ENCODE peak calls at places on chromosome 5, in nine cellular contexts. E is RWPE1; Z is nephron progenitor cell; F is NCI-H2081; Y is cardiac fibroblast; M is frontal cortex; Q is adipocyte; X is A673; D is stimulated activated CD4-positive, alpha-beta T cell treated with anti-CD3 and anti-CD28 coated beads, Interleukin-12 subunit alpha, Interleukin-12 subunit beta, amount 100 ng/mL, for 48 hours. A is an unnamed sample.
A peak's percentile ranks its signal among the peaks of the same experiment; 100 is the strongest.

GRCh38 chr5:88888291-88888690 is 5.3 kb upstream of the MEF2C start:
- DNase-seq in Y (no peak), M (peak; percentile 12), Q (no peak), D (no peak), X (no peak), E (no peak), Z (no peak), F (no peak), A (no peak)

GRCh38 chr5:180343846-180344327 is 9.2 kb downstream of the GFPT2 start:
- DNase-seq in D (no peak), Q (peak; percentile 63), F (no peak), Z (no peak), X (no peak), E (peak; percentile 55), Y (peak; percentile 80), M (peak; percentile 57), A (no peak)

GRCh38 chr5:14413331-14413750 is 168.3 kb upstream of the OTULINL start:
- DNase-seq in Z (no peak), F (no peak), D (no peak), E (no peak), M (no peak), Y (no peak), X (no peak), Q (peak; percentile 24), A (no peak)

GRCh38 chr5:145341842-145342241 is 493.3 kb downstream of the PRELID2 start:
- DNase-seq in Q (no peak), M (no peak), Z (no peak), E (no peak), X (peak; percentile 20), F (no peak), D (no peak), Y (no peak), A (peak; percentile 8)

GRCh38 chr5:23476580-23476979 is 30.8 kb upstream of the PRDM9 start:
- DNase-seq in F (no peak), M (no peak), D (no peak), Q (no peak), Z (no peak), X (no peak), Y (no peak), E (no peak), A (no peak)

GRCh38 chr5:134604908-134605307 is 27.7 kb downstream of the SAR1B start:
- DNase-seq in Q (no peak), Z (no peak), E (no peak), F (no peak), M (no peak), D (no peak), Y (no peak), X (no peak), A (no peak)

GRCh38 chr5:137395011-137395755 is 103.9 kb downstream of the SPOCK1 start:
- DNase-seq in D (no peak), Z (no peak), M (no peak), X (no peak), E (peak; percentile 53), Y (no peak), Q (no peak), F (peak; percentile 63), A (peak; percentile 90)

GRCh38 chr5:38022621-38023020 is 182.8 kb upstream of the GDNF start:
- DNase-seq in Q (no peak), E (no peak), X (no peak), Z (peak; percentile 31), M (no peak), Y (no peak), F (no peak), D (no peak), A (peak; percentile 3)

GRCh38 chr5:131640043-131640856 is 5.2 kb upstream of the RAPGEF6 start:
- DNase-seq in M (no peak), X (no peak), Z (no peak), Y (no peak), F (no peak), Q (peak; percentile 9), D (peak; percentile 63), E (peak; percentile 49), A (no peak)

GRCh38 chr5:95027775-95028174 is 257.1 kb downstream of the MCTP1 start:
- DNase-seq in E (no peak), X (no peak), F (no peak), D (no peak), M (no peak), Y (no peak), Q (no peak), Z (no peak), A (no peak)

GRCh38 chr5:61207884-61208283 is 45.6 kb upstream of the SMIM15 start:
- DNase-seq in Z (no peak), Y (no peak), X (no peak), E (peak; percentile 17), M (no peak), D (no peak), F (no peak), Q (no peak), A (no peak)

GRCh38 chr5:73447234-73448071 is 1.1 kb downstream of the FOXD1 start:
- DNase-seq in X (peak; percentile 61), Q (peak; percentile 70), M (no peak), F (peak; percentile 61), D (no peak), Z (peak; percentile 68), Y (peak; percentile 46), E (no peak), A (peak; percentile 47)

GRCh38 chr5:175052351-175052750 is 328.0 kb downstream of the MSX2 start:
- DNase-seq in E (no peak), F (no peak), Y (no peak), D (no peak), Z (no peak), X (no peak), Q (no peak), M (no peak), A (no peak)

GRCh38 chr5:93800988-93801811 is 59.8 kb upstream of the POU5F2 start:
- DNase-seq in F (peak; percentile 57), Q (peak; percentile 85), M (no peak), D (peak; percentile 51), E (peak; percentile 37), Z (peak; percentile 24), Y (peak; percentile 70), X (peak; percentile 63), A (peak; percentile 52)

GRCh38 chr5:139273322-139273571 is 20.3 kb upstream of the MATR3 start:
- DNase-seq in E (peak; percentile 52), D (no peak), Q (no peak), F (no peak), M (no peak), Z (no peak), Y (no peak), X (no peak), A (peak; percentile 41)

GRCh38 chr5:138463335-138464017 is 1.8 kb upstream of the EGR1 start:
- DNase-seq in Y (peak; percentile 42), E (no peak), Z (no peak), M (no peak), F (no peak), Q (no peak), X (peak; percentile 15), D (no peak), A (peak; percentile 52)